ENCODE peak calls at places on chromosomes 1 and 21, in nine cellular contexts. X is ELR, D is PC-9, I is MG63, B is non-pigmented ciliary epithelial cell, Q is breast epithelium, E is left ventricle myocardium inferior, G is HS-27A, P is D341Med. V is an unnamed sample.

GRCh38 chr1:213244664-213245091 is 193.6 kb downstream of the RPS6KC1 start:
- DNase-seq in X (peak; percentile 63), D (peak; percentile 11), I (no peak), B (peak; percentile 20), Q (no peak), E (no peak), G (peak; percentile 17), P (peak; percentile 47), V (no peak)

GRCh38 chr1:182235952-182236650 is 155.5 kb downstream of the GLUL start:
- DNase-seq in X (no peak), D (peak; percentile 31), I (no peak), B (no peak), Q (no peak), E (peak; percentile 26), G (no peak), P (no peak), V (no peak)

GRCh38 chr1:156471496-156472490 is 28.8 kb downstream of the MEF2D start:
- DNase-seq in X (no peak), D (peak; percentile 90), I (no peak), B (no peak), Q (peak; percentile 76), E (peak; percentile 89), G (no peak), P (no peak), V (peak; percentile 90)

GRCh38 chr21:35777081-35777480 is 283.2 kb downstream of the SETD4 start:
- DNase-seq in X (no peak), D (no peak), I (no peak), B (no peak), Q (no peak), E (no peak), G (no peak), P (no peak), V (no peak)

GRCh38 chr21:46046471-46046870 is 51.4 kb upstream of the COL6A2 start:
- DNase-seq in X (no peak), D (no peak), I (no peak), B (no peak), Q (no peak), E (no peak), G (no peak), P (no peak), V (no peak)

GRCh38 chr1:198699167-198700015 is 60.6 kb downstream of the PTPRC start:
- DNase-seq in X (peak; percentile 65), D (peak; percentile 42), I (peak; percentile 20), B (no peak), Q (no peak), E (no peak), G (no peak), P (peak; percentile 41), V (peak; percentile 77)

GRCh38 chr21:24824209-24824608 is 783.1 kb downstream of the MRPL39 start:
- DNase-seq in X (no peak), D (no peak), I (no peak), B (no peak), Q (no peak), E (no peak), G (no peak), P (no peak), V (no peak)

GRCh38 chr1:160494620-160495019 is 28.4 kb downstream of the SLAMF6 start:
- DNase-seq in X (peak; percentile 33), D (no peak), I (no peak), B (no peak), Q (no peak), E (no peak), G (no peak), P (no peak), V (no peak)

GRCh38 chr21:46191257-46191685 is 7.0 kb upstream of the SPATC1L start:
- DNase-seq in X (peak; percentile 84), D (no peak), I (peak; percentile 87), B (peak; percentile 49), Q (peak; percentile 19), E (no peak), G (no peak), P (peak; percentile 12), V (no peak)

GRCh38 chr21:26445440-26445839 is 127.6 kb downstream of the CYYR1 start:
- DNase-seq in X (no peak), D (no peak), I (no peak), B (no peak), Q (no peak), E (no peak), G (peak; percentile 76), P (no peak), V (no peak)

GRCh38 chr1:11768821-11769220 is 6.8 kb downstream of the C1orf167 start:
- DNase-seq in X (no peak), D (no peak), I (no peak), B (no peak), Q (no peak), E (no peak), G (no peak), P (no peak), V (peak; percentile 28)

GRCh38 chr21:35053356-35054096 is 4.4 kb upstream of the RUNX1 start:
- DNase-seq in X (peak; percentile 9), D (no peak), I (no peak), B (no peak), Q (no peak), E (no peak), G (no peak), P (no peak), V (no peak)

GRCh38 chr1:44532567-44532944 is 127.5 kb downstream of the RNF220 start:
- DNase-seq in X (no peak), D (no peak), I (no peak), B (no peak), Q (no peak), E (no peak), G (no peak), P (no peak), V (no peak)

GRCh38 chr1:38941527-38942019 is at the start of gene RHBDL2:
- DNase-seq in X (peak; percentile 19), D (peak; percentile 87), I (peak; percentile 87), B (no peak), Q (peak; percentile 63), E (peak; percentile 54), G (no peak), P (peak; percentile 33), V (peak; percentile 72)

GRCh38 chr21:33036430-33037162 is 10.9 kb downstream of the OLIG2 start:
- DNase-seq in X (peak; percentile 81), D (no peak), I (peak; percentile 86), B (no peak), Q (no peak), E (peak; percentile 41), G (peak; percentile 30), P (no peak), V (no peak)

GRCh38 chr1:36872126-36872754 is 162.1 kb downstream of the GRIK3 start:
- DNase-seq in X (no peak), D (no peak), I (no peak), B (no peak), Q (no peak), E (no peak), G (no peak), P (no peak), V (no peak)

GRCh38 chr1:29120955-29121485 is 2.7 kb downstream of the TMEM200B start:
- DNase-seq in X (no peak), D (no peak), I (peak; percentile 52), B (no peak), Q (no peak), E (peak; percentile 20), G (no peak), P (peak; percentile 90), V (no peak)

GRCh38 chr1:168582690-168583325 is 6.4 kb downstream of the XCL1 start:
- DNase-seq in X (no peak), D (no peak), I (no peak), B (no peak), Q (no peak), E (no peak), G (no peak), P (no peak), V (no peak)

GRCh38 chr1:156812293-156812990 is 4.2 kb downstream of the SH2D2A start:
- DNase-seq in X (no peak), D (no peak), I (no peak), B (no peak), Q (no peak), E (no peak), G (no peak), P (peak; percentile 14), V (no peak)

GRCh38 chr1:165912638-165913037 is 85.2 kb downstream of the UCK2 start:
- DNase-seq in X (no peak), D (no peak), I (no peak), B (no peak), Q (no peak), E (no peak), G (no peak), P (no peak), V (no peak)

GRCh38 chr1:177248258-177248657 is 77.5 kb downstream of the BRINP2 start:
- DNase-seq in X (no peak), D (no peak), I (no peak), B (no peak), Q (no peak), E (no peak), G (no peak), P (no peak), V (no peak)

GRCh38 chr1:234960722-234961467 is 167.7 kb downstream of the TOMM20 start:
- DNase-seq in X (peak; percentile 49), D (peak; percentile 66), I (no peak), B (no peak), Q (no peak), E (no peak), G (no peak), P (no peak), V (no peak)

GRCh38 chr1:68673771-68674170 is 176.9 kb upstream of the DEPDC1 start:
- DNase-seq in X (no peak), D (no peak), I (no peak), B (no peak), Q (no peak), E (no peak), G (no peak), P (no peak), V (no peak)

GRCh38 chr1:201217146-201217545 is 26.5 kb downstream of the IGFN1 start:
- DNase-seq in X (no peak), D (no peak), I (no peak), B (no peak), Q (no peak), E (no peak), G (no peak), P (no peak), V (no peak)